ENCODE peak calls at places on chromosomes 11 and 22, in ten cellular contexts. M is endothelial cell of umbilical vein, O is GM23338, G is mammary epithelial cell, I is keratinocyte, D is hepatocyte, U is fibroblast of lung, Z is astrocyte, Q is PC-3, Y is HCT116. P is an unnamed sample. For H3K4me1, the result is how much of the 10 kb centered on the place peaks cover.

GRCh38 chr22:38202437-38203089 is 769 bp downstream of the MAFF start:
- DNase-seq in O (peak), Z (peak), G (peak), U (peak), M (peak), D (peak), Q (peak), Y (no peak), I (no peak), P (peak)

GRCh38 chr11:76589945-76590630 is 80.5 kb downstream of the LRRC32 start:
- DNase-seq in O (no peak), Y (no peak), I (no peak), Q (no peak), M (no peak), G (no peak), U (no peak), Z (no peak), D (no peak), P (no peak)

GRCh38 chr11:18012314-18012905 is 437 bp downstream of the SERGEF start:
- DNase-seq in O (peak), Q (peak), Y (no peak), I (no peak), G (peak), M (peak), D (peak), Z (peak), U (peak), P (peak)

GRCh38 chr22:41367039-41367679 is 14.6 kb upstream of the TEF start:
- DNase-seq in G (peak), D (peak), Y (peak), I (peak), Z (peak), Q (peak), M (peak), U (peak), O (peak), P (no peak)

GRCh38 chr11:120652705-120653335 is 141.3 kb downstream of the GRIK4 start:
- DNase-seq in M (no peak), O (peak), Y (no peak), U (peak), Z (no peak), D (no peak), G (no peak), I (no peak), Q (peak), P (peak)

GRCh38 chr11:128660957-128661356 is 32.9 kb upstream of the FLI1 start:
- DNase-seq in U (no peak), G (no peak), D (no peak), M (no peak), O (no peak), Q (no peak), I (no peak), Z (no peak), Y (no peak), P (no peak)

GRCh38 chr11:1263036-1263435 is 40.2 kb downstream of the MUC5B start:
- DNase-seq in U (no peak), O (no peak), Z (no peak), I (no peak), Q (no peak), M (no peak), D (no peak), Y (no peak), G (no peak), P (no peak)

GRCh38 chr22:35152316-35152715 is 86.4 kb downstream of the ISX start:
- DNase-seq in Z (no peak), O (peak), G (no peak), Q (no peak), U (no peak), I (no peak), D (no peak), M (no peak), Y (no peak), P (no peak)

GRCh38 chr11:117822031-117822521 is 2.5 kb downstream of the FXYD2 start:
- DNase-seq in O (peak), Z (no peak), Q (peak), D (peak), M (no peak), I (no peak), Y (no peak), G (no peak), U (no peak), P (peak)

GRCh38 chr11:2445948-2446551 is 1.2 kb downstream of the KCNQ1 start:
- DNase-seq in G (no peak), U (no peak), Z (no peak), D (no peak), O (peak), Y (no peak), Q (no peak), M (no peak), I (no peak), P (no peak)

GRCh38 chr11:68889948-68890446 is 13.6 kb downstream of the MRPL21 start:
- DNase-seq in G (no peak), Y (no peak), D (peak), O (peak), I (no peak), U (peak), M (no peak), Z (peak), Q (no peak), P (no peak)

GRCh38 chr11:62552931-62553838 is 6.6 kb upstream of the AHNAK start:
- DNase-seq in G (peak), M (peak), D (peak), U (peak), O (peak), Y (peak), Q (peak), Z (peak), I (no peak), P (no peak)

GRCh38 chr11:3161720-3162409 is 3.2 kb downstream of the OSBPL5 start:
- DNase-seq in M (no peak), Q (no peak), U (no peak), D (no peak), Y (no peak), O (no peak), Z (no peak), I (no peak), G (no peak), P (no peak)

GRCh38 chr11:73271936-73272679 is at the start of gene P2RY6:
- DNase-seq in I (no peak), Q (peak), U (peak), D (peak), M (no peak), G (peak), O (peak), Z (peak), Y (no peak), P (no peak)

GRCh38 chr11:17807034-17807433 is 72.5 kb downstream of the KCNC1 start:
- DNase-seq in M (no peak), D (no peak), O (no peak), Q (no peak), U (peak), I (no peak), G (no peak), Y (no peak), Z (no peak), P (no peak)

GRCh38 chr11:120512727-120513435 is 1.3 kb downstream of the GRIK4 start:
- DNase-seq in Q (peak), O (no peak), I (no peak), D (no peak), Y (no peak), U (no peak), Z (no peak), M (no peak), G (no peak), P (no peak)

GRCh38 chr22:39215070-39215396 is 29.7 kb downstream of the PDGFB start:
- DNase-seq in D (no peak), G (no peak), O (no peak), M (no peak), U (no peak), Y (no peak), Z (no peak), Q (no peak), I (no peak), P (no peak)

GRCh38 chr22:17319541-17319940 is 49.7 kb upstream of the CECR2 start:
- DNase-seq in Q (no peak), D (no peak), G (no peak), U (no peak), Y (no peak), I (no peak), M (no peak), O (no peak), Z (no peak), P (no peak)

GRCh38 chr11:3836903-3837302 is 3.9 kb downstream of the RHOG start:
- DNase-seq in D (no peak), M (no peak), O (no peak), Z (no peak), I (no peak), Y (no peak), G (no peak), Q (no peak), U (no peak), P (peak)

GRCh38 chr11:29272019-29272654 is 744.7 kb downstream of the KCNA4 start:
- DNase-seq in U (peak), Y (peak), M (peak), G (peak), Q (peak), D (no peak), Z (peak), O (peak), I (no peak), P (no peak)

GRCh38 chr11:2827256-2827655 is 58.3 kb downstream of the CDKN1C start:
- DNase-seq in D (no peak), O (no peak), Z (peak), Q (no peak), G (no peak), Y (no peak), M (no peak), U (peak), I (no peak), P (no peak)

GRCh38 chr11:284081-285020 is 4.6 kb upstream of the PGGHG start:
- DNase-seq in U (no peak), Q (no peak), M (no peak), Y (no peak), Z (no peak), G (no peak), D (no peak), I (no peak), O (no peak), P (no peak)

GRCh38 chr22:32920032-32920628 is 118.6 kb downstream of the TIMP3 start:
- DNase-seq in D (peak), U (peak), G (no peak), M (no peak), I (no peak), Y (no peak), O (no peak), Z (peak), Q (no peak), P (no peak)

GRCh38 chr11:19679952-19680823 is 32.4 kb upstream of the NAV2 start:
- DNase-seq in O (peak), M (peak), Q (peak), U (peak), G (peak), I (peak), Y (peak), D (peak), Z (peak), P (no peak)

GRCh38 chr22:49323751-49324415 is 503.8 kb downstream of the BRD1 start:
- DNase-seq in D (no peak), Q (no peak), Z (no peak), U (no peak), I (no peak), G (no peak), M (no peak), Y (no peak), O (no peak), P (no peak)

GRCh38 chr11:71325418-71326327 is 73.3 kb upstream of the SHANK2 start:
- DNase-seq in Y (no peak), U (no peak), D (no peak), Z (no peak), M (no peak), G (peak), I (no peak), O (no peak), Q (no peak), P (no peak)

GRCh38 chr22:19923914-19924513 is 17.6 kb upstream of the COMT start:
- DNase-seq in Y (no peak), D (no peak), Q (no peak), O (no peak), Z (no peak), U (no peak), M (no peak), G (no peak), I (no peak), P (no peak)

GRCh38 chr11:120067361-120068113 is 70.4 kb downstream of the TRIM29 start:
- DNase-seq in U (no peak), Y (no peak), G (no peak), I (no peak), O (no peak), Z (no peak), M (no peak), Q (no peak), D (no peak), P (no peak)

GRCh38 chr11:19814421-19814820 is 101.8 kb downstream of the NAV2 start:
- DNase-seq in G (no peak), O (peak), D (no peak), Y (no peak), Q (no peak), U (no peak), M (no peak), Z (no peak), I (no peak), P (no peak)

GRCh38 chr11:1310772-1311468 is 1.5 kb upstream of the TOLLIP start:
- DNase-seq in Q (no peak), M (no peak), Z (no peak), Y (no peak), I (no peak), G (no peak), D (no peak), U (no peak), O (no peak), P (peak)

DNA sequence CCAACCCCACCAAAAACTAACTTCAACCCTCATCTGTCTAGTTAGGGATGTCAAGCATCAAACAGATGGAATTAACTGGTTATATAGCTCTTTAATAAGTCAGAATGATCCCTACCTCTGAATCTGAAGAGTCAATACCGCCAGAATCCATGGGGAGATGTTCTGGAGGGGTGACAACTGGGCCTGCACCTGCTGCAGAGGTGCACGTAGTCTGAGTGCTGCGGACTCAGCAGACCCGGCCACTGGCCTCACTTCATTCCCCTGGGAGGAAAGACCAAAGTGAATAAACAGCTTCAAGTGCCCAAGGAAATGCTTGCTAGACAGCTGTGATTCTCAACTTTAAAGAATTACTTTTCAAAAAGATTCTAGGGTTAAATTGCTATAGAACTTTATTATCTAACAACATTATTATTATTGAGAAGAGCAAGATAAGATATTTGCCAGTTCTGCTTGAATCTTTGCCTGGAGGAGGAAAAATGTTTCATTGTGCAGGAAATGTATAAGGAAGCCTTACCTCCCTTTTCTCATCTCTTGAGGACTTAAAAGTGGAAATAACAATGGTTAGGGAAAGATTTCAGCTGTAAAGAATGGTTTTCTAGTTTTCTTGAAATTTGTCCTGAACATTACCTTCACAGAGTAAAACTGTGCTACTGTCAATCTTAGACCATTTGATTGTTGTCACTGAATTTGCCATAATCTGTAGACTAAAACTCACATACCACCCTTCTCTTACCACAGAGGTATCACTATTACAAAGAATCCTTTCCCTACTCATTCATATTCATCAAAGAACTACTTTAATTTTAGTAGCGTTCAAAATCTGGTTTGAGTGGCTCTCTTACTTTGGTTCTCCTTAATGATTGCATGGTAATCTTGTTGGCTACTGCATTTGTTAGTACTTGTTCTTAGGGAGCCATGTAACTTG is 4.2 kb downstream of the XBP1 start:
- DNase-seq in Y (no peak), U (no peak), M (no peak), O (no peak), G (no peak), Q (no peak), I (no peak), Z (no peak), D (no peak), P (no peak)
- H3K4me3 ChIP-seq in Y (no peak), U (no peak), M (no peak), O (no peak), G (no peak), Q (no peak), I (no peak), Z (no peak), D (peak), P (no peak)

DNA sequence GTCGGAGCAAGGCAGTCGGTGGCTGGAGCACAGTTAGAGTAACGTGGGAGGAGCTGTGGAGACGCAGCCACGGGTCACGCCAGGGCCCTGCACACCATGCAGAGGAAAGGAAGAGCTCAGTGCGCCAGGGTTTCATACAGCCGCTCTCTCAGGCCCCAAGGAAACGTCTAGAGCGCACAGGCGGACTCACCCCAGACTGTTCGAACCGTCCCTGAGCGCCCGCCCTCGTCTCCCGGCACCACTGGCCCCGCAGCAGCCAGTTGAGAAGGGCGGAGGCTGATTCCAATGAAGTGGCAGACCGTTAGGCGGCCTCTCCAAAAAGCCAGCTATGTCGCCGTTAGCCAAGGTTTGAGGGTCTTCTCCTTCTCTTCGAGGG is 483 bp upstream of the HYLS1 start:
- DNase-seq in M (no peak), G (peak), D (no peak), U (peak), Q (peak), I (no peak), Y (no peak), Z (no peak), O (peak), P (peak)
- H3K4me1 ChIP-seq in M (under half), G (under half), D (under half), U (under half), Q (half or more), I (under half), Y (under half), Z (under half), O (under half), P (under half)

DNA sequence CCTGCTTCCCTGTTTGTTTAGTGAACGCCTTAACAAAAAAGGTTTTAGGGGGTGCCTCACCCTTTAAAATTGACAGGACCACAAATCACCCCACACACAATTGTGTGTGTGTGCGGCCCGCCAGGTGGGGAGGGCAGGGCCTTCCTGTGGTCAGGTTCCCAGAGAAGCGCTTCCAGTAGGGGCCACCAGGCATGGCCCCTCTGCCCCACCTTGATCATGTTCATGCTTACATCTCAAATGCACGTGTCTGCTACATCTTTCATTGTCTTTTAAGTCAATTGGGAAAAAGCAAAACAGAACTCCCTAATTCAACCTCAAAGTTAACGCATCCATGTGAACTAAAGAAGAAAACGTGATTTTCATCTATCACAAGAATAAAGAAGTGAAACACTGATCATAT is 1335.3 kb downstream of the TBC1D22A start:
- DNase-seq in G (no peak), D (no peak), Q (no peak), O (no peak), Z (no peak), Y (no peak), I (no peak), M (no peak), U (no peak), P (peak)
- H2AFZ ChIP-seq in G (no peak), D (no peak), Q (no peak), O (no peak), Z (no peak), Y (no peak), I (no peak), M (no peak), U (no peak), P (no peak)

DNA sequence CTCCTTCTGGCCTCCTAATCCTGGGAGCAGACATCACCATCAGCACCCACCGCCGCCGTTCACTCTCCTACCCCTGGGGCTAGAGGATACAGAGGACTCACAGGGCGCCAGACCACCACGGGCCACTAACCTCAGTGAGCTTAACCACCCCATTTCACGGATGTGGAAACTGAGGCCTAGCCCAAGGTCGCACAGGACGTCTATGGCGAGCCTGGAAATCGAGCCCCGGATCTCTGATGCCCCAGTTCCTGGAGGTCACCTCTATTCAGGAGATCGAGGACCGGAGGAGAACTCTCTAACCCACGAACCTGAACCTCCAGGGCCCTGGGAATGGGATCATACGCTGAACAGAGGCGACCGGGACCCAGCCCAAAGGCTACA is 349 bp downstream of the TIMM10 start:
- DNase-seq in I (no peak), Z (no peak), D (no peak), G (no peak), M (no peak), Y (no peak), Q (no peak), U (no peak), O (no peak), P (peak)
- H3K4me3 ChIP-seq in I (peak), Z (peak), D (peak), G (peak), M (peak), Y (peak), Q (peak), U (peak), O (peak), P (peak)

GRCh38 chr11:78344114-78344513 is 73.5 kb downstream of the GAB2 start:
- DNase-seq in Y (no peak), M (peak), D (no peak), Q (peak), Z (no peak), U (no peak), I (no peak), O (no peak), G (no peak), P (no peak)
- H3K4me1 ChIP-seq in Y (under half), M (under half), D (under half), Q (under half), Z (under half), U (under half), I (under half), O (under half), G (under half), P (under half)

DNA sequence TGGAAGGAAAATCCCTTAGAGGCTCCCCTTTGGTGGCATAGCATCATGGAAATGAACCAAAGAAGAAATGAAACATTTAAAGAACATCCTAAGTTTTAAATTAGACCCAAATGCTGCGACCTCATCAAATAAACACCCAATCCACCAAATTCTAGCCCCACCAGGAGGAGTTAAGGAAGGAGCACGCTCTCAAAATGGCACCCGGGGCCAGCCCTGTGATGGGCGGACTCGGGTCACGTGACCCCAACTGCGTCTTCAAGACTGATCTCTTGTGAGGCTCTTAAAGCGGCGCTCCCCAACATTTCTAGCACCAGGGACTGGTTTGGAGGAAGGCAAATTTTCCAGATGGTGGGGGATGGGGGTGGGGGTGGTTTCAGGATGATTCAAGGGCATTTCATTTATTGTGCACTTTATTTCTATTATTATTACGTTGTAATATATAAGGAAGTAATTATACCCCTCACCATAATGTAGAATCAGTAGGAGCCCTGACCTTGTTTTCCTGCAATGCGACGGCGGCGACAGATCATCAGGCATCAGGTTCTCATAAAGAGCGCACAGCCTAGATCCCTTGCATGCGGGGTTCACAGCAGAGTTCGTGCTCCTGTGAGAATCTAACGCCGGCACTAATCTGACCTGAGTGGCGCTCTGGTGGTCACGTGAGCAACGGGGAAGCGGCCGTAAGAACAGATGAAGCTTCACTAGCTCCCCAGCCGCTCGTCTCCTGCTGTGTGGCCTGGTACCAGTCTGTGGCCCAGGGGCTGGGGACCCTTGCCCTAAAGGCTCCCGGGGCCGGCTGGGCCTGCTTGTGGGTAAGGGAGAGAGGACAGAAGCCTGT is 90.6 kb upstream of the SLC22A12 start:
- DNase-seq in Q (no peak), G (no peak), Z (no peak), Y (peak), I (no peak), D (no peak), O (no peak), U (no peak), M (no peak), P (no peak)
- H2AFZ ChIP-seq in Q (no peak), G (peak), Z (no peak), Y (no peak), I (no peak), D (no peak), O (peak), U (no peak), M (no peak), P (no peak)